ENCODE peak calls at places on chromosome 7, in five cellular contexts. Z is astrocyte of the spinal cord; M is naive thymus-derived CD4-positive, alpha-beta T cell; T is stimulated activated CD4-positive, alpha-beta T cell treated with anti-CD3 and anti-CD28 coated beads, Interleukin-4, amount 100 ng/mL, for 1 hour; Y is MM.1S. J is an unnamed sample.

GRCh38 chr7:117251687-117252086 is 71.2 kb downstream of the WNT2 start:
- DNase-seq in M (no peak), Z (peak), T (no peak), Y (no peak), J (no peak)

GRCh38 chr7:105567024-105567423 is 14.3 kb downstream of the EFCAB10 start:
- DNase-seq in Z (no peak), Y (no peak), T (no peak), M (no peak), J (no peak)

GRCh38 chr7:18521236-18521589 is 25.7 kb downstream of the HDAC9 start:
- DNase-seq in T (no peak), Z (no peak), Y (no peak), M (no peak), J (no peak)

GRCh38 chr7:137716061-137716460 is 130.7 kb downstream of the DGKI start:
- DNase-seq in Y (no peak), T (no peak), Z (no peak), M (no peak), J (no peak)

GRCh38 chr7:121960678-121961461 is 87.9 kb downstream of the PTPRZ1 start:
- DNase-seq in Z (peak), M (no peak), T (no peak), Y (no peak), J (no peak)

GRCh38 chr7:156527458-156527890 is 113.1 kb upstream of the RNF32 start:
- DNase-seq in Z (no peak), T (no peak), M (no peak), Y (no peak), J (no peak)

GRCh38 chr7:142838461-142839213 is 16.2 kb upstream of the EPHB6 start:
- DNase-seq in Y (no peak), Z (no peak), T (no peak), M (no peak), J (no peak)

GRCh38 chr7:136741941-136742340 is 126.5 kb upstream of the CHRM2 start:
- DNase-seq in T (no peak), Y (no peak), Z (peak), M (no peak), J (no peak)

GRCh38 chr7:110573862-110574528 is 516.9 kb upstream of the LRRN3 start:
- DNase-seq in T (no peak), Y (no peak), M (no peak), Z (peak), J (no peak)

GRCh38 chr7:136969776-136970175 is 101.3 kb downstream of the CHRM2 start:
- DNase-seq in T (no peak), Y (no peak), M (no peak), Z (no peak), J (no peak)

GRCh38 chr7:7157887-7158271 is 24.5 kb upstream of the C1GALT1 start:
- DNase-seq in M (no peak), Z (peak), T (no peak), Y (no peak), J (no peak)

J was measured in activated naive CD8-positive, alpha-beta T cell treated with anti-CD3 and anti-CD28 coated beads, Interleukin-2, amount 10 ng/mL, durations not matched to agents 7 days and 5 days.